ENCODE peak calls at places on chromosomes 13 and 19, in four cellular contexts. Y is T-helper 9 cell, E is amniotic stem cell, D is esophagus muscularis mucosa. T is an unnamed sample.

GRCh38 chr19:55251296-55252081 is 7.3 kb downstream of the PPP6R1 start:
- DNase-seq in Y (peak; percentile 37), E (no peak), D (no peak), T (peak; percentile 20)

GRCh38 chr19:52142001-52142595 is 2.4 kb upstream of the ZNF616 start:
- DNase-seq in E (no peak), D (no peak), Y (no peak), T (no peak)

GRCh38 chr19:19628499-19629134 is 597 bp upstream of the LPAR2 start:
- DNase-seq in E (peak; percentile 40), Y (peak; percentile 31), D (no peak), T (peak; percentile 37)

GRCh38 chr13:28657784-28658538 is 969 bp upstream of the POMP start:
- DNase-seq in E (no peak), D (no peak), Y (no peak), T (no peak)

GRCh38 chr19:18322318-18322758 is 538 bp downstream of the LSM4 start:
- DNase-seq in Y (no peak), D (no peak), E (no peak), T (no peak)

GRCh38 chr13:44051923-44052322 is 172.2 kb downstream of the LACC1 start:
- DNase-seq in Y (no peak), D (no peak), E (no peak), T (no peak)

GRCh38 chr19:799076-799881 is 2.0 kb downstream of the PTBP1 start:
- DNase-seq in E (no peak), Y (no peak), D (no peak), T (no peak)

GRCh38 chr19:15836345-15836594 is 20.8 kb upstream of the OR10H1 start:
- DNase-seq in E (no peak), D (no peak), Y (peak; percentile 29), T (peak; percentile 23)

GRCh38 chr19:2952953-2953481 is 8.2 kb upstream of the ZNF77 start:
- DNase-seq in Y (no peak), D (no peak), E (no peak), T (no peak)

GRCh38 chr19:12166596-12166995 is 3.7 kb downstream of the ZNF136 start:
- DNase-seq in D (no peak), Y (no peak), E (no peak), T (no peak)